ENCODE peak calls at places on chromosomes 6 and 20, in seven cellular contexts. M is RWPE1, D is dorsolateral prefrontal cortex, O is B cell, J is tibial nerve, A is coronary artery, R is choroid plexus epithelial cell. W is an unnamed sample.

GRCh38 chr6:164035912-164036485 is 621.5 kb downstream of the QKI start:
- DNase-seq in R (no peak), J (no peak), D (no peak), O (no peak), M (peak), A (no peak), W (no peak)

GRCh38 chr6:153167026-153167891 is 36.2 kb upstream of the RGS17 start:
- DNase-seq in M (peak), R (peak), J (no peak), A (no peak), D (no peak), O (no peak), W (peak)

GRCh38 chr6:4585682-4586468 is 190.3 kb upstream of the CDYL start:
- DNase-seq in A (no peak), O (no peak), R (no peak), J (no peak), M (no peak), D (no peak), W (no peak)

GRCh38 chr6:111761783-111762312 is 111.4 kb downstream of the FYN start:
- DNase-seq in R (peak), M (no peak), D (no peak), O (peak), J (no peak), A (no peak), W (no peak)

GRCh38 chr6:30489081-30490030 is at the start of gene HLA-E:
- DNase-seq in D (peak), A (peak), R (peak), O (peak), J (peak), M (peak), W (peak)

GRCh38 chr6:36353411-36353915 is 16.8 kb upstream of the BNIP5 start:
- DNase-seq in A (no peak), R (no peak), M (no peak), D (no peak), O (no peak), J (no peak), W (no peak)

GRCh38 chr6:111150577-111150976 is 63.3 kb downstream of the SLC16A10 start:
- DNase-seq in O (no peak), J (no peak), R (no peak), D (no peak), A (no peak), M (peak), W (peak)

GRCh38 chr20:16472045-16472872 is 101.0 kb downstream of the KIF16B start:
- DNase-seq in O (no peak), J (no peak), D (no peak), M (no peak), A (no peak), R (peak), W (peak)

GRCh38 chr20:49483018-49483705 is 694 bp upstream of the KCNB1 start:
- DNase-seq in J (no peak), M (no peak), O (no peak), D (no peak), A (no peak), R (no peak), W (no peak)

GRCh38 chr20:5797843-5798462 is 47.8 kb downstream of the SHLD1 start:
- DNase-seq in R (no peak), O (peak), M (no peak), A (no peak), D (no peak), J (no peak), W (no peak)

GRCh38 chr20:5797165-5797564 is 47.0 kb downstream of the SHLD1 start:
- DNase-seq in J (no peak), O (no peak), A (no peak), D (no peak), R (no peak), M (no peak), W (no peak)

GRCh38 chr20:5796369-5797040 is 46.3 kb downstream of the SHLD1 start:
- DNase-seq in J (no peak), M (no peak), R (no peak), A (no peak), O (no peak), D (no peak), W (no peak)

GRCh38 chr20:5789827-5790226 is 39.6 kb downstream of the SHLD1 start:
- DNase-seq in M (no peak), A (no peak), R (no peak), O (no peak), J (no peak), D (no peak), W (no peak)

DNA sequence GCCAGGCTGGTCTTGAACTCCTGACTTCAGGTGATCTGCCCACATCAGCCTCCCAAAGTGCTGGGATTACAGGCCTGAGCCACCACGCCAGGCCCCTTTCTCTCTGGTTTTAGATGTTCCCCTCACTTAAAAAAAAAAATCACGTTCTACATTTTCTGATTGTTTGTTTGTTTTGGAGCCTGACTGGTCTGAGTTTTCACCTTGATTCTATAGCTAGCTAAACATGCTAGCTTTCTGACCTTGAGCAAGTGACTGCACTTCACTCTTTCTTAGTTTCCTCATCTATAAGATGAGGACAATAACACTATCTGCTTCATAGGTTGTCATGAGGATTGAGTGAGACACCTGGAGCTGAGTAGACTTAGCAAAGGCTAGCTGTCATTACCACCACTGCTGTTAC is 43.7 kb downstream of the SHLD1 start:
- DNase-seq in J (no peak), M (no peak), R (no peak), D (no peak), A (no peak), O (no peak), W (no peak)
- TF ChIP-seq CTCF in J (no peak), M (no peak), R (no peak), D (no peak), A (no peak), O (no peak), W (no peak)

DNA sequence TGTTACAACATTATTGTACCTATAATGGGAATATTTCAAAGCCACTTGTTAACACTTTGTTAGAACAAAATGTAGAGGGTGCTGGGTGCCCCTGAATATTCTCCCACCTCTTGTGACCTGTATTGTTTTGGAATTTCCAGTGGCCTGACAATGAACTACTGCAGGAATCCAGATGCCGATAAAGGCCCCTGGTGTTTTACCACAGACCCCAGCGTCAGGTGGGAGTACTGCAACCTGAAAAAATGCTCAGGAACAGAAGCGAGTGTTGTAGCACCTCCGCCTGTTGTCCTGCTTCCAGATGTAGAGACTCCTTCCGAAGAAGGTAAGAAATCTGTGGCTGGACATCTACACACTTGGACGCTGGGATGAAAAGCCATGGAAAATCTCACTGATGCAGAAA is 28.9 kb downstream of the PLG start:
- DNase-seq in O (no peak), J (no peak), D (no peak), A (no peak), M (peak), R (no peak), W (peak)
- TF ChIP-seq CTCF in O (peak), J (no peak), D (no peak), A (no peak), M (peak), R (peak), W (peak)

GRCh38 chr6:16739329-16739801 is 21.9 kb downstream of the ATXN1 start:
- DNase-seq in J (no peak), O (no peak), M (peak), D (no peak), R (no peak), A (no peak), W (peak)
- TF ChIP-seq CTCF in J (no peak), O (no peak), M (no peak), D (peak), R (no peak), A (no peak), W (peak)

GRCh38 chr20:34023937-34024732 is 30.4 kb downstream of the RALY start:
- DNase-seq in A (no peak), R (no peak), O (no peak), D (no peak), J (no peak), M (no peak), W (no peak)

GRCh38 chr20:34018166-34018565 is 24.5 kb downstream of the RALY start:
- DNase-seq in M (no peak), O (no peak), D (no peak), A (no peak), R (no peak), J (no peak), W (no peak)

GRCh38 chr20:34022843-34023234 is 29.1 kb downstream of the RALY start:
- DNase-seq in J (no peak), O (no peak), R (no peak), D (no peak), A (no peak), M (no peak), W (no peak)

GRCh38 chr20:34024733-34025351 is 31.1 kb downstream of the RALY start:
- DNase-seq in A (no peak), R (no peak), O (no peak), M (no peak), J (no peak), D (no peak), W (no peak)

GRCh38 chr20:34022154-34022842 is 28.6 kb downstream of the RALY start:
- DNase-seq in R (peak), D (no peak), O (peak), A (no peak), J (no peak), M (peak), W (peak)
- TF ChIP-seq CTCF in R (peak), D (peak), O (peak), A (no peak), J (no peak), M (no peak), W (peak)

DNA sequence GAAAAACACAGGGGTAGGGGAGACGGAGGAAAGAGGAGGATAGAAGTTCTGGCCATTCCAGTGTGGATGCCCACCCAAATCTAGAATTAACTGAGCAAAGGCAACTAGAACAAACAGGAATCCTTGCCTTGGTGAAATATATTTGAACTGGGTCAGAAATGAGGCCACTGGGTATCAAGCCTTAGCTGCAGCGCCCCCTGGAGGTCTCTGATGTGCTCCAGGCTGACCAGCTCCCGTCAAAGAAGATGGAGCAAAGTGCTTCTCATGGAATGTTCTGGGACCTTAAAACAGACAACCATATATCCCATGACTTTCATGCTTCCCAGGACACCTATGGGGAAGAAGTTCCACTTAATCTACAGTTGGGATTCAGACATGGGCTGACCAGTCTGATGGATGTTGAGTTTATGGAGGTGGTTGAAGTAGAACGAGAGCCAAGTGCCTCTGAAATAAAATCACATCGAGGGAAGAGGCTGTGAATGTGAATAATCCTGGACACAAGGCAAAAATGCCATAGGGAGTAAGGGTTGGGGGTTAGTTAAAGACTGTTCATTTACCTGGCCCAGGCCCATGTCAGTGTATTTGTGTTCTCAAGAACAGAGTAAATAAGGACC is 50.4 kb downstream of the HLA-DPB1 start:
- DNase-seq in R (peak), J (peak), M (no peak), O (peak), A (no peak), D (no peak), W (peak)
- TF ChIP-seq CTCF in R (peak), J (peak), M (peak), O (peak), A (no peak), D (peak), W (peak)

DNA sequence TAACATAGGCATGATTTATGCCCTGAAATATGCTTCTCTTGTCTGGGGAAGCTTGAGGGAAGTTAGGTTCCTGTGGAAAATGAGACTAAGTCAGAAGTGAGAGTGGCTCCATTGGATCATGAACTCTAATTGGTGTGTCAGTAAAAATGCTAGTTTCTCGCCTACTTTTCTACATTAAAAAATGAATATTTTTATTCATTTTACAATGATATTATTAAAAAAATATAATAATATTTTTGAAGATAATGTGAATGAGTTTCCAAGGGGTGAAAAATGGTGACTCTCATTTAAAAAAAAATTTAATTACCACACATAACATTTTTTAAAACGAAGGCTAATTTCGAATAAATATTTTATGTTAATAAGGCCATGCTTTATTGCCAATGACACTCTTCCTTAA is 84.2 kb downstream of the HIVEP1 start:
- DNase-seq in J (no peak), R (peak), M (no peak), A (no peak), O (no peak), D (no peak), W (no peak)
- TF ChIP-seq CTCF in J (no peak), R (no peak), M (no peak), A (no peak), O (no peak), D (no peak), W (no peak)

GRCh38 chr6:32116674-32117073 is 7.5 kb upstream of the TNXB start:
- DNase-seq in M (no peak), R (peak), O (no peak), D (no peak), J (no peak), A (no peak), W (no peak)
- TF ChIP-seq CTCF in M (peak), R (peak), O (peak), D (peak), J (peak), A (no peak), W (no peak)

GRCh38 chr6:11450061-11450460 is 87.5 kb upstream of the TMEM170B start:
- DNase-seq in M (no peak), O (no peak), A (no peak), D (no peak), J (no peak), R (no peak), W (no peak)
- TF ChIP-seq CTCF in M (no peak), O (no peak), A (no peak), D (no peak), J (no peak), R (no peak), W (no peak)

W was measured in MCF 10A.